ENCODE peak calls at places on chromosomes 12 and 14, in four cellular contexts. One of them, this sample, is unnamed.

GRCh38 chr14:89654998-89655397 is 238.0 kb upstream of the FOXN3 start:
- DNase-seq in GM12878: no peak
- DNase-seq in A549: no peak
- DNase-seq in HepG2: no peak
- DNase-seq in this sample: no peak

GRCh38 chr12:57485695-57486094 is 2.2 kb upstream of the MARS1 start:
- DNase-seq in HepG2: no peak
- DNase-seq in GM12878: no peak
- DNase-seq in A549: no peak
- DNase-seq in this sample: no peak

GRCh38 chr14:101082436-101083384 is 179.2 kb upstream of the RTL1 start:
- DNase-seq in HepG2: no peak
- DNase-seq in GM12878: no peak
- DNase-seq in A549: no peak
- DNase-seq in this sample: no peak

GRCh38 chr12:80711866-80712265 is 4.4 kb downstream of the MYF6 start:
- DNase-seq in GM12878: no peak
- DNase-seq in HepG2: no peak
- DNase-seq in A549: no peak
- DNase-seq in this sample: no peak

GRCh38 chr14:61887628-61888027 is 125.4 kb downstream of the SNAPC1 start:
- DNase-seq in HepG2: no peak
- DNase-seq in GM12878: no peak
- DNase-seq in A549: no peak
- DNase-seq in this sample: no peak

GRCh38 chr12:12439636-12440035 is 82.8 kb downstream of the BORCS5 start:
- DNase-seq in A549: peak
- DNase-seq in GM12878: no peak
- DNase-seq in HepG2: peak
- DNase-seq in this sample: no peak

GRCh38 chr12:8840938-8841633 is 18.7 kb downstream of the A2ML1 start:
- DNase-seq in GM12878: no peak
- DNase-seq in A549: no peak
- DNase-seq in HepG2: no peak
- DNase-seq in this sample: no peak

GRCh38 chr12:91511795-91512420 is 329.3 kb upstream of the DCN start:
- DNase-seq in A549: no peak
- DNase-seq in GM12878: no peak
- DNase-seq in HepG2: no peak
- DNase-seq in this sample: no peak

GRCh38 chr14:93715279-93715927 is 72.9 kb downstream of the PRIMA1 start:
- DNase-seq in A549: no peak
- DNase-seq in HepG2: no peak
- DNase-seq in GM12878: no peak
- DNase-seq in this sample: peak

GRCh38 chr14:52078093-52078492 is 9.2 kb upstream of the NID2 start:
- DNase-seq in A549: no peak
- DNase-seq in GM12878: no peak
- DNase-seq in HepG2: no peak
- DNase-seq in this sample: no peak

GRCh38 chr14:30906752-30907658 is 32.6 kb downstream of the COCH start:
- DNase-seq in GM12878: no peak
- DNase-seq in HepG2: peak
- DNase-seq in A549: peak
- DNase-seq in this sample: peak

GRCh38 chr12:124727244-124727673 is 136.4 kb downstream of the SCARB1 start:
- DNase-seq in GM12878: no peak
- DNase-seq in HepG2: peak
- DNase-seq in A549: no peak
- DNase-seq in this sample: no peak

GRCh38 chr14:72450473-72451044 is 443.3 kb downstream of the DPF3 start:
- DNase-seq in HepG2: no peak
- DNase-seq in A549: no peak
- DNase-seq in GM12878: no peak
- DNase-seq in this sample: no peak
- TF ChIP-seq PBX3 in HepG2: no peak
- TF ChIP-seq PBX3 in A549: no peak
- TF ChIP-seq PBX3 in GM12878: no peak
- TF ChIP-seq PBX3 in this sample: no peak

DNA sequence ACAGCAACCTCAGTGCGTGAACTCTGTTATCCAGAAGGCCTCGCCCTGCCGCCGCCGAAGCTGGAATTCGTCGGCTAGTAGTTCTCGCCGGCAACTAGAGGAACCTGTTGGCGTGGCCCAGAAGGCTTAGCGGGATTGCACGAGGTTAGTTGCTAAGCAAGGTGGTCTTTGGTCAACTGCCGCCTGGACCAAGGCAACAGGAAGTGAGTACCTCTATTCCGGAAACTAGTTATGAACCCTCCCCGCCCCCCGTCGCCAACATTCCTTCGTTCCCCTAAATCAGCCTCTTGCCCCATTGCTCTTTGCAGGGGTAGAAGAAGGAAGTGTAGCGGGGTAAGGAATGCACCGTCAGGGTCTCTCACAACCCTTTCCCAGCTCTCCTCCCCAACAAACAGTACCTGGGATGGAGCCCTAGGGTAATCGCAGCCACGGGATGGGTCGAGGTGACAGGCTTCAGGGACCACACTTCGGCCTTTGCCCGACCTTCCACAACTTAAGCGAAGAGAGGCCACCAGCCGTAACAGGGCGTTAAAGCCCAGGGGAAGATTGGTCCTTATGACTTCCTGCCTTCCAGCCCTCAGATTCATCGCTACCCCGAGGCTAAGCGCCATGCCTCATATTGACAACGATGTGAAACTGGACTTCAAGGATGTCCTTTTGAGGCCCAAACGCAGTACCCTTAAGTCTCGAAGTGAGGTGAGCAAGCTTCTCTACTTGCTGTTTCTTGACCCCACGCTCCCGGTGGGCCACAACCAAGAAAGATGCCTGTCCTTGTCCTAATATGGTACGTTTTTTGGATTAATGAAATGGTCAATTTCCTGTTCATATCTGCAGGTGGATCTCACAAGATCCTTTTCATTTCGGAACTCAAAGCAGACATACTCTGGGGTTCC is at the start of gene GMPR2:
- DNase-seq in A549: no peak
- DNase-seq in GM12878: no peak
- DNase-seq in HepG2: no peak
- DNase-seq in this sample: peak
- TF ChIP-seq PBX3 in A549: no peak
- TF ChIP-seq PBX3 in GM12878: no peak
- TF ChIP-seq PBX3 in HepG2: peak
- TF ChIP-seq PBX3 in this sample: no peak

DNA sequence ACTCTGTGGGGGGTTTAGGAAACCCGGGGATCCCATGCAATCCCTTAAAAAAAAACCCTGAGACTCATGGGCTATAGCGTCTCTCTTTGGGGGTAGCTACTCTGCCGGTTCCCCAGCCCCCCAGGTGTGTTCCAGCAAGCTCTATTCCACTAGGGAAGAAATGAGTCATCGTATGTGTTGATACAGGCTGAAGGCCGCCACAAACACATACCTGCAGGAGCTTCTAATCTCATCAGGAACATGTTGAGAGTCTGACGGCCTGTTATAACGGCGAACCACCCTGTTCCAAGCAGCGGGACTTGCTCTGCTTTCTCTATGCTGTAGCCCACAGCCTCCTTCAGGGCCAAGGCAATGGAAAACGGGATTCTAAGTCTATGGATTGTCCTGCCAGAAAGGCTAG is 981 bp upstream of the KRT5 start:
- DNase-seq in A549: no peak
- DNase-seq in GM12878: no peak
- DNase-seq in HepG2: no peak
- DNase-seq in this sample: no peak
- TF ChIP-seq PBX3 in A549: no peak
- TF ChIP-seq PBX3 in GM12878: no peak
- TF ChIP-seq PBX3 in HepG2: no peak
- TF ChIP-seq PBX3 in this sample: no peak

GRCh38 chr14:42140001-42140400 is 533.3 kb downstream of the LRFN5 start:
- DNase-seq in GM12878: no peak
- DNase-seq in HepG2: no peak
- DNase-seq in A549: no peak
- DNase-seq in this sample: no peak

GRCh38 chr14:42143114-42143513 is 536.4 kb downstream of the LRFN5 start:
- DNase-seq in GM12878: no peak
- DNase-seq in HepG2: no peak
- DNase-seq in A549: no peak
- DNase-seq in this sample: no peak

GRCh38 chr14:42141328-42141727 is 534.7 kb downstream of the LRFN5 start:
- DNase-seq in GM12878: no peak
- DNase-seq in A549: peak
- DNase-seq in HepG2: no peak
- DNase-seq in this sample: no peak

GRCh38 chr14:42140831-42141279 is 534.2 kb downstream of the LRFN5 start:
- DNase-seq in HepG2: no peak
- DNase-seq in GM12878: no peak
- DNase-seq in A549: peak
- DNase-seq in this sample: no peak

GRCh38 chr14:42138406-42138805 is 531.7 kb downstream of the LRFN5 start:
- DNase-seq in HepG2: no peak
- DNase-seq in A549: no peak
- DNase-seq in GM12878: no peak
- DNase-seq in this sample: no peak
- TF ChIP-seq PBX3 in HepG2: no peak
- TF ChIP-seq PBX3 in A549: no peak
- TF ChIP-seq PBX3 in GM12878: no peak
- TF ChIP-seq PBX3 in this sample: no peak

DNA sequence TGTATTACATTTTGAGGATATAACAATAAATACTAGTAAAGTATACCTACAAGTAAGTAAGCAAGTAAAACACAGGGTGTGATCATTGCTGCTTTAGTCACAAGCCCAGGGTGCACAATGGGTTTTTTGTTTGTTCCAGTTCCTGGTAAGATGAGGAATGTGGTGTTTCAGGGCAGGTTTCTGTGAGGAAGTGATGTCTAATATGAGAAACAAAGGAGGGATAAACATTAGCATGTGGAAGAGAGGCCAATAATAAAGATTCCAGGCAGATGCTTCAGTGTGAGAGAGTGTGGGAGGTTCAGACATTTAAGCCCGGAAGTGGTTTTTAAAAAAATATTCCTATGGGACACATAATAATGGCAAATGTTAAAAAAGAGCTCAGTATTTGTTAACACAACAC is 808.1 kb upstream of the USP15 start:
- DNase-seq in HepG2: no peak
- DNase-seq in GM12878: no peak
- DNase-seq in A549: no peak
- DNase-seq in this sample: no peak
- TF ChIP-seq PBX3 in HepG2: no peak
- TF ChIP-seq PBX3 in GM12878: no peak
- TF ChIP-seq PBX3 in A549: no peak
- TF ChIP-seq PBX3 in this sample: no peak

DNA sequence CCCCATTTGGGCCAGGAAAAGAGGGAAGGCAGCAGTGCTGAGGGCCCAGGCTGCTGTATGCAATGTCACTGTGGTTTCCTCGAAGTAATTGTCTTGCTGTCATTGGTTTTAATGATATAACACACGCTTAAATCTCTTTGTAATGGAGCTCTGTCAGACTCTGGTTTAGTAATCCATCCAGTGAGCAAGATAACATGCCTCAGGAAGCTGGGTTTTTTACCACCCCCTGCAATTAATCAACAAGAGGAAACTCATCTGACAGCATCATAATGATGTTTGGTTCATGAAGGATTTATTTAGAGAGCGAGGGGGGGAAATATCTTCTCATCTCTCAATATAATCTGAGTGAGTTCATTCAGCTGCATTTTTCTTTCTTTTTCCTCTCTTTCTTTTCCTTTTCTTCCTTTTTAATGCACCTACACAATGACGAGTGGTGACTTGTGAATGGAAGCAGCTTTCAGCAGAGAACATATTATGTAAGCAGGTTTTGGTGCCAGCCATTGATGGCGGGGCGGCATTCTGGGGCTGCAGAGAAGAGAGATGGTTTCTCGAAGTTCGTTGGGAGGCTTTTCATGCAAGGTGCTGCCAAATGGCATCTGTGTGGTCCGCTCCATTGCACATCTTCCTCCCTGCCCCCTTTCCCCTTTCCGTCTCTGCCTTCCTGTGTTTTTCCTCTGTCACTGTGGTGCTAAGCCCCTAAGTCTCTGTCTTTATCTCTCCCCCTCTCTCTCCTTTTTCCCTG is 6.6 kb downstream of the RPH3A start:
- DNase-seq in A549: no peak
- DNase-seq in HepG2: no peak
- DNase-seq in GM12878: no peak
- DNase-seq in this sample: peak
- TF ChIP-seq PBX3 in A549: no peak
- TF ChIP-seq PBX3 in HepG2: no peak
- TF ChIP-seq PBX3 in GM12878: no peak
- TF ChIP-seq PBX3 in this sample: no peak

DNA sequence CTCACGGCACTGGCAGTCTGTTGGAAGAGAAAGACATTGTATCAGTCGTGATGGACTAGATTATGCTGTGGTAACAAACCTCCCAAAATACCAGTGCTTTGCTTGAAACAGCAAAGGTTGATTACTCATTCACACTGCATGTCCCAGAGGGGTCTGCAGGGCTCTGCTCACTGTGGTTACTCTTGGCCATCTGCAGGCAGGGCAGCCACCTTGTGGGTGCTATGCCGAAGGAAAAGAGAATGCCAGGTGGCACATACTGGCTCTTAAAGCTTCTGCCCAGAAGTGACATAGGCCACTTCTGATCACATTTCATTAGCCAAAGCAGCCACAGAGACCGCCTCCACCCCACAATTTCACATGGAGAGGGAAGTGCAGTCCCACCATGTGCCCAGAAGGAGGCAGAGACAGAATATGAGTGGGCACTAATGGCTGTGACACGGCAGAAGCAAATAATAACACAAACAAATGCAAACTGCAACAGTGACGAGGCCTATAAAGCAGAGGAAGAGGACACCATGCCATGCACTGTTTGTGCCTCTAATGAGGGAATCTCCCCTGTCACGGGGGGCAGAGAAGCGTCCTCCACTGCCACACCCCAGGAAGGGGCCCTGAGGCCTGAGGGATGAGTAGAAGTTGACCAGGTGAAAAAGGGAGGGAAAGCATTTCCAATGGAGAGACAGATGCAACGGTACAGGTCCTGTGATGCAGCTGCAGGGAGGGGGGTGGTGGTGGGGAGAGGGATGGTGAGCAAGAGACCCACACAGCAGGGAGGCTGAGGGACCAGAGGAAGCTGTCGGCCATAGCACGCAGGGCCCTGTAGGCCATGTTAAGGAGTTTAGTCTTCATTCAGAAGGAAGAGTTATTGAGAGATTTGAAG is 51.7 kb upstream of the KICS2 start:
- DNase-seq in GM12878: no peak
- DNase-seq in A549: peak
- DNase-seq in HepG2: peak
- DNase-seq in this sample: peak
- TF ChIP-seq PBX3 in GM12878: no peak
- TF ChIP-seq PBX3 in A549: no peak
- TF ChIP-seq PBX3 in HepG2: no peak
- TF ChIP-seq PBX3 in this sample: no peak

GRCh38 chr12:3944620-3945019 is 71.4 kb upstream of the PARP11 start:
- DNase-seq in HepG2: no peak
- DNase-seq in A549: no peak
- DNase-seq in GM12878: no peak
- DNase-seq in this sample: no peak
- TF ChIP-seq PBX3 in HepG2: no peak
- TF ChIP-seq PBX3 in A549: no peak
- TF ChIP-seq PBX3 in GM12878: no peak
- TF ChIP-seq PBX3 in this sample: no peak

GRCh38 chr14:92511472-92512247 is 1.9 kb upstream of the RIN3 start:
- DNase-seq in GM12878: no peak
- DNase-seq in A549: peak
- DNase-seq in HepG2: no peak
- DNase-seq in this sample: peak
- TF ChIP-seq PBX3 in GM12878: no peak
- TF ChIP-seq PBX3 in A549: no peak
- TF ChIP-seq PBX3 in HepG2: no peak
- TF ChIP-seq PBX3 in this sample: peak